ENCODE peak calls at places on chromosome 20, in four cellular contexts. E, V, P and F are unnamed samples.

GRCh38 chr20:3470627-3471396 is at the start of gene ATRN:
- DNase-seq in E (peak; percentile 95), V (no peak), P (peak; percentile 93), F (peak; percentile 91)

GRCh38 chr20:2814587-2815051 is at the start of gene C20orf141:
- DNase-seq in E (no peak), V (no peak), P (peak; percentile 97), F (peak; percentile 98)

GRCh38 chr20:63498950-63499332 is at the start of gene EEF1A2:
- DNase-seq in E (no peak), V (no peak), P (no peak), F (no peak)

GRCh38 chr20:53291548-53291947 is 302.1 kb downstream of the ZNF217 start:
- DNase-seq in E (no peak), V (no peak), P (no peak), F (no peak)

GRCh38 chr20:43187476-43188233 is 2.1 kb downstream of the PTPRT start:
- DNase-seq in E (peak; percentile 73), V (no peak), P (peak; percentile 60), F (peak; percentile 62)

GRCh38 chr20:5061209-5061608 is 58.5 kb downstream of the PCNA start:
- DNase-seq in E (no peak), V (no peak), P (no peak), F (no peak)

GRCh38 chr20:39850821-39851330 is 838.2 kb downstream of the MAFB start:
- DNase-seq in E (no peak), V (no peak), P (no peak), F (peak; percentile 11)

GRCh38 chr20:53448875-53449274 is 144.8 kb downstream of the ZNF217 start:
- DNase-seq in E (no peak), V (no peak), P (no peak), F (no peak)

GRCh38 chr20:60085551-60086132 is 127.4 kb downstream of the CDH26 start:
- DNase-seq in E (no peak), V (no peak), P (no peak), F (no peak)

GRCh38 chr20:7346562-7346961 is 579.1 kb downstream of the BMP2 start:
- DNase-seq in E (no peak), V (no peak), P (no peak), F (no peak)

GRCh38 chr20:53881362-53881761 is 189.0 kb downstream of the BCAS1 start:
- DNase-seq in E (no peak), V (no peak), P (no peak), F (no peak)

GRCh38 chr20:45814314-45814713 is 1.9 kb downstream of the UBE2C start:
- DNase-seq in E (no peak), V (no peak), P (no peak), F (no peak)
- H3K4me3 ChIP-seq in E (no peak overlapping the region), V (no peak overlapping the region), P (peak overlapping the region; percentile 83), F (peak overlapping the region; percentile 17)

GRCh38 chr20:1491281-1491840 is at the start of gene SIRPB2:
- DNase-seq in E (peak; percentile 83), V (no peak), P (no peak), F (no peak)

GRCh38 chr20:1489328-1489727 is 1.9 kb downstream of the SIRPB2 start:
- DNase-seq in E (no peak), V (no peak), P (no peak), F (no peak)

GRCh38 chr20:1491891-1492642 is 847 bp upstream of the SIRPB2 start:
- DNase-seq in E (no peak), V (no peak), P (no peak), F (no peak)

GRCh38 chr20:1490643-1491042 is 577 bp downstream of the SIRPB2 start:
- DNase-seq in E (no peak), V (no peak), P (no peak), F (no peak)

GRCh38 chr20:1489764-1490436 is 1.3 kb downstream of the SIRPB2 start:
- DNase-seq in E (no peak), V (no peak), P (no peak), F (no peak)
- TF ChIP-seq CTCF in E (no peak), V (no peak), P (no peak), F (no peak)

GRCh38 chr20:21681932-21682318 is 23.5 kb upstream of the PAX1 start:
- DNase-seq in E (no peak), V (peak; percentile 25), P (no peak), F (no peak)
- H3K4me3 ChIP-seq in E (peak overlapping the region; percentile 22), V (no peak overlapping the region), P (no peak overlapping the region), F (no peak overlapping the region)

DNA sequence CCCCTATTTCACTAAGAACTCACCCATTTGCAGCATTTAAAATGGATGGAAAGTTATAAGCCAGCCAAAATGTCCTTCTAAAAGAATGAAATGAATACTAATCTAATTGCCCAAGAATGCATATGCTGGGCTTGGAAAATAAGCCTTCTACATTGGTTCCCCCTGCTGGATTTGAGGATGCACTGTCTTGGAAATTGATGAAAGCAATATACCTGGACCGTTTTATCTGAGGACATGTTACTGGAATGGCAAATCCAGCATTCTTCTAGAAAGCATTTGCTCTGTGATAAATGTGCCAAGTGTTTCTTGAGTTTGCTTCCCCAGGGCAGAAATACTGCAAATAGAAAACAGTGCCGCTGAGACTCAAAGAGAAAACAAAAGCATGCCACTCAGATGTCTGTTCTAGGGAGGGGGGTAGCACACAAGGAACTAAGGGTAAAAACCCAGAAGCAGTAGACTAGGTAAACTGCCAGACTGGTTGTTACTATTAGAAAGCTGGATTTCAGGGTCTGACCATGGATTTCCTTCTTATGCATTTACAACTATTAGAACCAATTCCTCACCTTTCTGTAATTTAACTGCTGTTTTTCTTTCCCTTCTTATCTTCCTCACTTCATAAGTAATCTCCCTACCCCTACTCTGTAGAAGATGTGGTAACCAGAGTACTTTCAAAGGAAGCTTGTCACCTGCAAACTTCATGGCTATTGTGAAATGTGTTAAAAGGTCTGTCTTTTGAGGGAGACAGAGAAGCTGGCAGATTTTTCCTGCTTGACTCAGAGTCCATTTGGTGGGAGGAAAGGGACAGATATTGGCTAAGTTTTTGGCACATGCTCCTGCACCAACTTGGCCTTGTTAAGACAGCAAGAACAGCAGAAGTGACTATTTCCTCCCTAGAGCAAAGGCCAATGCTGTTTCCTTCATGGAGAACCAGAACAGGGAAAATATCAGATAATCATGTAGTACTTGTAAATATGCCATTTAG is 642.6 kb downstream of the KIF16B start:
- DNase-seq in E (no peak), V (no peak), P (peak; percentile 47), F (peak; percentile 32)
- TF ChIP-seq CTCF in E (peak; percentile 40), V (peak; percentile 31), P (peak; percentile 62), F (peak; percentile 55)

GRCh38 chr20:34871966-34872603 is 571 bp downstream of the GGT7 start:
- DNase-seq in E (no peak), V (no peak), P (no peak), F (no peak)
- H3K4me3 ChIP-seq in E (peak overlapping the region; percentile 75), V (peak overlapping the region; percentile 67), P (peak overlapping the region; percentile 62), F (peak overlapping the region; percentile 76)